ENCODE peak calls at places on chromosomes 3 and 15, in five cellular contexts. F, Y, O, P and Z are unnamed samples.

GRCh38 chr3:143525408-143525807 is 322.9 kb downstream of the SLC9A9 start:
- DNase-seq in F (peak), P (no peak), O (no peak), Y (no peak), Z (no peak)

GRCh38 chr3:124137264-124137663 is 145.3 kb upstream of the ROPN1 start:
- DNase-seq in O (no peak), Y (no peak), F (no peak), P (no peak), Z (no peak)

GRCh38 chr3:40877651-40878463 is 321.4 kb upstream of the CTNNB1 start:
- DNase-seq in Y (no peak), P (peak), O (peak), F (no peak), Z (no peak)

GRCh38 chr3:126731044-126731443 is 27.0 kb downstream of the CHCHD6 start:
- DNase-seq in Y (no peak), P (no peak), O (no peak), F (no peak), Z (no peak)

GRCh38 chr15:31325432-31325975 is 1.1 kb upstream of the KLF13 start:
- DNase-seq in P (no peak), Y (no peak), O (peak), F (no peak), Z (peak)

GRCh38 chr3:12893872-12894271 is 52.5 kb upstream of the RPL32 start:
- DNase-seq in Y (no peak), F (no peak), O (no peak), P (no peak), Z (no peak)

GRCh38 chr3:94066829-94067470 is 4.1 kb downstream of the NSUN3 start:
- DNase-seq in F (no peak), Y (no peak), O (no peak), P (no peak), Z (no peak)

GRCh38 chr15:27827336-27827735 is 271.8 kb downstream of the OCA2 start:
- DNase-seq in P (no peak), Y (no peak), F (no peak), O (no peak), Z (no peak)

GRCh38 chr3:134373278-134373941 is 837 bp downstream of the AMOTL2 start:
- DNase-seq in Y (peak), O (peak), F (peak), P (peak), Z (no peak)

GRCh38 chr15:77643764-77644163 is 11.1 kb upstream of the LINGO1 start:
- DNase-seq in O (no peak), F (no peak), P (no peak), Y (no peak), Z (no peak)

GRCh38 chr15:58558777-58559176 is 127.0 kb downstream of the LIPC start:
- DNase-seq in F (no peak), O (no peak), Y (no peak), P (no peak), Z (no peak)

GRCh38 chr3:129315386-129315991 is 36.8 kb downstream of the HMCES start:
- DNase-seq in Y (no peak), O (peak), P (no peak), F (no peak), Z (peak)

GRCh38 chr3:15610083-15610482 is 8.5 kb downstream of the BTD start:
- DNase-seq in Y (peak), F (peak), P (no peak), O (no peak), Z (no peak)

GRCh38 chr3:45118615-45119062 is 27.5 kb downstream of the CDCP1 start:
- DNase-seq in P (no peak), F (no peak), O (no peak), Y (no peak), Z (no peak)

GRCh38 chr15:71463156-71463555 is 347.2 kb upstream of the NR2E3 start:
- DNase-seq in Y (no peak), O (no peak), P (no peak), F (no peak), Z (no peak)

GRCh38 chr15:30882861-30883433 is 20.8 kb upstream of the FAN1 start:
- DNase-seq in Y (no peak), P (peak), O (no peak), F (no peak), Z (no peak)

GRCh38 chr15:52069559-52069958 is 43.0 kb downstream of the BCL2L10 start:
- DNase-seq in F (no peak), P (no peak), Y (no peak), O (peak), Z (no peak)